ENCODE peak calls at places on chromosomes 12 and 14, in nine cellular contexts. N is brain microvascular endothelial cell, P is spleen, K is adrenal gland, B is anterior cingulate cortex, E is HuH-7, Q is A673, G is stomach, U is lower leg skin. Y is an unnamed sample.

GRCh38 chr14:34104750-34105397 is 154.0 kb upstream of the EGLN3 start:
- DNase-seq in G (no peak), P (no peak), K (no peak), E (no peak), B (no peak), U (no peak), N (no peak), Q (no peak), Y (no peak)

GRCh38 chr14:100558226-100558625 is 29.0 kb downstream of the BEGAIN start:
- DNase-seq in N (no peak), G (no peak), E (no peak), U (no peak), K (no peak), P (no peak), Q (no peak), B (no peak), Y (no peak)

GRCh38 chr12:115227137-115227615 is 543.2 kb upstream of the TBX3 start:
- DNase-seq in G (no peak), U (no peak), N (peak; percentile 68), Q (no peak), P (no peak), B (no peak), K (no peak), E (no peak), Y (no peak)

GRCh38 chr14:93073366-93073722 is 42.4 kb downstream of the ITPK1 start:
- DNase-seq in Q (no peak), G (no peak), N (no peak), K (no peak), P (no peak), B (no peak), E (no peak), U (no peak), Y (no peak)

GRCh38 chr14:72636094-72636493 is 257.8 kb downstream of the DPF3 start:
- DNase-seq in Q (no peak), K (no peak), B (no peak), N (no peak), G (no peak), U (no peak), E (no peak), P (no peak), Y (no peak)

GRCh38 chr12:14267724-14268123 is 97.8 kb upstream of the ATF7IP start:
- DNase-seq in U (no peak), P (no peak), G (no peak), N (no peak), Q (no peak), B (no peak), K (no peak), E (no peak), Y (no peak)

GRCh38 chr12:131690320-131690719 is 20.6 kb upstream of the SFSWAP start:
- DNase-seq in Q (no peak), U (peak; percentile 46), K (no peak), E (no peak), N (no peak), B (no peak), P (no peak), G (peak; percentile 14), Y (no peak)

GRCh38 chr12:99806304-99806703 is 158.8 kb downstream of the GARIN6 start:
- DNase-seq in B (no peak), K (no peak), N (no peak), E (no peak), G (no peak), Q (no peak), P (no peak), U (no peak), Y (no peak)

GRCh38 chr12:2294651-2295475 is 242.1 kb downstream of the CACNA1C start:
- DNase-seq in K (no peak), U (peak; percentile 93), B (no peak), Q (no peak), G (no peak), P (no peak), N (no peak), E (no peak), Y (peak; percentile 85)

GRCh38 chr12:116319316-116319715 is 41.8 kb upstream of the MED13L start:
- DNase-seq in G (no peak), P (no peak), Q (no peak), U (no peak), K (no peak), N (no peak), B (no peak), E (no peak), Y (no peak)

GRCh38 chr12:47652491-47653234 is 53.2 kb downstream of the RPAP3 start:
- DNase-seq in K (no peak), P (no peak), U (no peak), N (no peak), B (no peak), Q (peak; percentile 89), E (peak; percentile 17), G (no peak), Y (no peak)

GRCh38 chr12:4499186-4499585 is 39.5 kb upstream of the RAD51AP1 start:
- DNase-seq in N (no peak), K (no peak), B (no peak), E (no peak), U (no peak), P (no peak), G (no peak), Q (no peak), Y (no peak)

GRCh38 chr14:23939607-23940326 is 13.8 kb upstream of the DHRS4 start:
- DNase-seq in K (no peak), N (no peak), U (no peak), E (no peak), Q (no peak), B (no peak), G (no peak), P (no peak), Y (no peak)

Y was measured in posterior vena cava.